ENCODE peak calls at places on chromosomes 5 and 9, in six cellular contexts. One of them, this sample, is unnamed.

GRCh38 chr9:78567693-78568092 is 270.8 kb downstream of the PSAT1 start:
- DNase-seq in endodermal cell: no peak
- DNase-seq in PC-3: no peak
- DNase-seq in brain microvascular endothelial cell: peak; percentile 12
- DNase-seq in gastrocnemius medialis: no peak
- DNase-seq in uterus: no peak
- DNase-seq in this sample: no peak

GRCh38 chr9:128644452-128644851 is 12.2 kb downstream of the DYNC2I2 start:
- DNase-seq in endodermal cell: no peak
- DNase-seq in PC-3: no peak
- DNase-seq in brain microvascular endothelial cell: no peak
- DNase-seq in gastrocnemius medialis: no peak
- DNase-seq in uterus: no peak
- DNase-seq in this sample: no peak

GRCh38 chr5:80860934-80861613 is 99.1 kb upstream of the RASGRF2 start:
- DNase-seq in endodermal cell: no peak
- DNase-seq in PC-3: no peak
- DNase-seq in brain microvascular endothelial cell: peak; percentile 54
- DNase-seq in gastrocnemius medialis: no peak
- DNase-seq in uterus: no peak
- DNase-seq in this sample: no peak

GRCh38 chr5:62372600-62372999 is 31.1 kb downstream of the DIMT1 start:
- DNase-seq in endodermal cell: no peak
- DNase-seq in PC-3: no peak
- DNase-seq in brain microvascular endothelial cell: no peak
- DNase-seq in gastrocnemius medialis: no peak
- DNase-seq in uterus: no peak
- DNase-seq in this sample: no peak

GRCh38 chr9:38437193-38437823 is 13.1 kb upstream of the IGFBPL1 start:
- DNase-seq in endodermal cell: no peak
- DNase-seq in PC-3: peak; percentile 84
- DNase-seq in brain microvascular endothelial cell: peak; percentile 32
- DNase-seq in gastrocnemius medialis: no peak
- DNase-seq in uterus: no peak
- DNase-seq in this sample: no peak

GRCh38 chr9:36935768-36936497 is 98.1 kb downstream of the PAX5 start:
- DNase-seq in endodermal cell: peak; percentile 41
- DNase-seq in PC-3: no peak
- DNase-seq in brain microvascular endothelial cell: no peak
- DNase-seq in gastrocnemius medialis: no peak
- DNase-seq in uterus: no peak
- DNase-seq in this sample: no peak

GRCh38 chr9:35903049-35903448 is 3.0 kb upstream of the HRCT1 start:
- DNase-seq in endodermal cell: peak; percentile 59
- DNase-seq in PC-3: peak; percentile 68
- DNase-seq in brain microvascular endothelial cell: peak; percentile 33
- DNase-seq in gastrocnemius medialis: no peak
- DNase-seq in uterus: no peak
- DNase-seq in this sample: no peak

GRCh38 chr5:109485030-109485429 is 75.3 kb upstream of the PJA2 start:
- DNase-seq in endodermal cell: no peak
- DNase-seq in PC-3: no peak
- DNase-seq in brain microvascular endothelial cell: peak; percentile 2
- DNase-seq in gastrocnemius medialis: peak; percentile 19
- DNase-seq in uterus: peak; percentile 34
- DNase-seq in this sample: no peak

GRCh38 chr5:126503602-126504104 is 80.4 kb downstream of the GRAMD2B start:
- DNase-seq in endodermal cell: no peak
- DNase-seq in PC-3: no peak
- DNase-seq in brain microvascular endothelial cell: peak; percentile 45
- DNase-seq in gastrocnemius medialis: peak; percentile 46
- DNase-seq in uterus: peak; percentile 66
- DNase-seq in this sample: no peak

GRCh38 chr9:76161546-76161945 is 232.7 kb downstream of the RFK start:
- DNase-seq in endodermal cell: peak; percentile 45
- DNase-seq in PC-3: no peak
- DNase-seq in brain microvascular endothelial cell: peak; percentile 76
- DNase-seq in gastrocnemius medialis: no peak
- DNase-seq in uterus: peak; percentile 49
- DNase-seq in this sample: no peak

GRCh38 chr5:73381587-73382411 is 66.8 kb downstream of the FOXD1 start:
- DNase-seq in endodermal cell: peak; percentile 55
- DNase-seq in PC-3: no peak
- DNase-seq in brain microvascular endothelial cell: no peak
- DNase-seq in gastrocnemius medialis: no peak
- DNase-seq in uterus: no peak
- DNase-seq in this sample: no peak

DNA sequence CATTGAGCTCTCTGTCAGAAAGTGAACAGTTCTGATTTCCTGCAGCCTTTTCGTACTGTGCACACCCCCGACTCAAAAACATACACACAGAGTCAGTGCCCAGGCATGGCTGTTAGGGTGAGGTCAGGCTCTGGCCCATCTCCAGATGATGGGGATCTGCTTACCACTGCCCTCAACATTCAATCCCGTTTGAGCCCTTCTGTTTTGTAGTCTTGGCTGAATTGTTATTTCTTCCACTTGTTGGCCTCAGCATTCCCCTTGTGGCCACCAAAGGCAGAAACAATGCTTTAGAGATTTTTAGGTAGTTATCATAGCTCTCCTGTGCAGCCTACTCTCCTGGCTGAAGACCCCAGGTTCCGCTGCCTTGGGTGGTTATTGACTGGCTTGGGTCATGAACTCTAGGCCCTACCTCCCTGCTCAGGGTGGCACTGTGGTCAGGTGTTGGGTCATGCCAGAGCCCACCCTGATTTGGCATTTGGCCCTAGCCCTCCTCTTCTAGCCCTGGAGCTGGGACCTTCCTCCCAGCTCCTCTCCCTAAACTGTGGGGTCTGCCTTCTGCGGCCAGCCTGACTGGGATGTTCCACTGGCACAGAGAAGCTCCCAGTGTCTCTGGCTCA is 7.8 kb upstream of the MYOZ3 start:
- DNase-seq in endodermal cell: peak; percentile 46
- DNase-seq in PC-3: peak; percentile 19
- DNase-seq in brain microvascular endothelial cell: no peak
- DNase-seq in gastrocnemius medialis: no peak
- DNase-seq in uterus: no peak
- DNase-seq in this sample: no peak
- H3K27ac ChIP-seq in endodermal cell: no peak overlapping the region
- H3K27ac ChIP-seq in PC-3: no peak overlapping the region
- H3K27ac ChIP-seq in brain microvascular endothelial cell: no peak overlapping the region
- H3K27ac ChIP-seq in gastrocnemius medialis: peak overlapping the region; percentile 96
- H3K27ac ChIP-seq in uterus: peak overlapping the region; percentile 34
- H3K27ac ChIP-seq in this sample: no peak overlapping the region

GRCh38 chr9:99106044-99106375 is 1.1 kb downstream of the TGFBR1 start:
- DNase-seq in endodermal cell: no peak
- DNase-seq in PC-3: peak; percentile 10
- DNase-seq in brain microvascular endothelial cell: no peak
- DNase-seq in gastrocnemius medialis: no peak
- DNase-seq in uterus: no peak
- DNase-seq in this sample: no peak

GRCh38 chr9:99105152-99106043 is 485 bp downstream of the TGFBR1 start:
- DNase-seq in endodermal cell: peak; percentile 85
- DNase-seq in PC-3: peak; percentile 50
- DNase-seq in brain microvascular endothelial cell: peak; percentile 71
- DNase-seq in gastrocnemius medialis: peak; percentile 62
- DNase-seq in uterus: peak; percentile 65
- DNase-seq in this sample: peak; percentile 81

GRCh38 chr9:99103505-99103904 is 1.4 kb upstream of the TGFBR1 start:
- DNase-seq in endodermal cell: peak; percentile 60
- DNase-seq in PC-3: no peak
- DNase-seq in brain microvascular endothelial cell: no peak
- DNase-seq in gastrocnemius medialis: no peak
- DNase-seq in uterus: peak; percentile 30
- DNase-seq in this sample: no peak

GRCh38 chr9:99103909-99104458 is 929 bp upstream of the TGFBR1 start:
- DNase-seq in endodermal cell: no peak
- DNase-seq in PC-3: peak; percentile 18
- DNase-seq in brain microvascular endothelial cell: peak; percentile 18
- DNase-seq in gastrocnemius medialis: no peak
- DNase-seq in uterus: peak; percentile 55
- DNase-seq in this sample: no peak

GRCh38 chr9:99104459-99105151 is at the start of gene TGFBR1:
- DNase-seq in endodermal cell: peak; percentile 98
- DNase-seq in PC-3: peak; percentile 88
- DNase-seq in brain microvascular endothelial cell: peak; percentile 82
- DNase-seq in gastrocnemius medialis: peak; percentile 87
- DNase-seq in uterus: peak; percentile 90
- DNase-seq in this sample: peak; percentile 93
- TF ChIP-seq CTCF in endodermal cell: peak; percentile 35
- TF ChIP-seq CTCF in PC-3: no peak
- TF ChIP-seq CTCF in brain microvascular endothelial cell: peak; percentile 7
- TF ChIP-seq CTCF in gastrocnemius medialis: no peak
- TF ChIP-seq CTCF in uterus: no peak
- TF ChIP-seq CTCF in this sample: no peak

DNA sequence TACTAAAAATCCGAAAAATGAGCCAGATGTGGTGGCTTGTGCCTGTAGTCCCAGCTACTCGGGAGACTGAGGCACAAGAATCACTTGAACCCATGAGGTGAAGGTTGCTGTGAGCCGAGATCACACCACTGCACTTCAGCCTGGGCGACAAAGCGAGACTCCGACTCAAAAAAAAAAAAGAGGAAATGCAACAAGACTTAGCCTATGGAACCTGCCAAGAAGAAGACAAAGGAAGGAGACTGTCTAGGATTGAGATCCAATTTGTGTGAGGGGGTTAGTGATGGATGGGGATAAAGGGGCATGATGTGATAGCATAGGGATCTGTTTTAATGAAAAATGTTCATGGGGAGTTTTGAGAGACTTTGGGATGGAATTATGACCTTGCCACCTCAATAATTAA is 72.9 kb downstream of the RAB24 start:
- DNase-seq in endodermal cell: no peak
- DNase-seq in PC-3: no peak
- DNase-seq in brain microvascular endothelial cell: no peak
- DNase-seq in gastrocnemius medialis: no peak
- DNase-seq in uterus: no peak
- DNase-seq in this sample: no peak
- H3K27ac ChIP-seq in endodermal cell: no peak overlapping the region
- H3K27ac ChIP-seq in PC-3: no peak overlapping the region
- H3K27ac ChIP-seq in brain microvascular endothelial cell: no peak overlapping the region
- H3K27ac ChIP-seq in gastrocnemius medialis: no peak overlapping the region
- H3K27ac ChIP-seq in uterus: no peak overlapping the region
- H3K27ac ChIP-seq in this sample: no peak overlapping the region

GRCh38 chr5:14286574-14287399 is 143.6 kb downstream of the TRIO start:
- DNase-seq in endodermal cell: no peak
- DNase-seq in PC-3: no peak
- DNase-seq in brain microvascular endothelial cell: no peak
- DNase-seq in gastrocnemius medialis: peak; percentile 63
- DNase-seq in uterus: no peak
- DNase-seq in this sample: no peak
- TF ChIP-seq CTCF in endodermal cell: no peak
- TF ChIP-seq CTCF in PC-3: no peak
- TF ChIP-seq CTCF in brain microvascular endothelial cell: no peak
- TF ChIP-seq CTCF in gastrocnemius medialis: no peak
- TF ChIP-seq CTCF in uterus: no peak
- TF ChIP-seq CTCF in this sample: no peak

DNA sequence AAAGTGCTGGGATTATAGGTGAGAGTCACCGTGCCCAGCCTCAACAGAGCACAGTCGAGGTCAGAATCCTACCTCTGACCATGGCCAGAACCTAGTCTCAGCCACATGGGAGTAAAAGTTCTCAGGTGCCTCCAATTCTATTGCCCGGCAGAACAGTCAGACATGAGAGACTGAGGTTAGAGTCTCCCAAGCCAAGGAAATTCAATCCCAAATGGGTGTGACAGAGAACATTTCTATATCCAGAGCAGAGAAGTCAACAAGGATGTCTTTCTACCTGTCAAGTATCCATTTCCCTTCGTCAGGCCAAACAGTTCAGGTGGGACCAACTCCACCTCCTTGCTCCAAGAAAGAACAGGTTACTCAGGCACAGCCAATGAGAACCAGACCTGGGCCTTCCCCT is 10.5 kb downstream of the ANXA6 start:
- DNase-seq in endodermal cell: no peak
- DNase-seq in PC-3: no peak
- DNase-seq in brain microvascular endothelial cell: no peak
- DNase-seq in gastrocnemius medialis: peak; percentile 43
- DNase-seq in uterus: no peak
- DNase-seq in this sample: no peak
- H3K27ac ChIP-seq in endodermal cell: no peak overlapping the region
- H3K27ac ChIP-seq in PC-3: no peak overlapping the region
- H3K27ac ChIP-seq in brain microvascular endothelial cell: no peak overlapping the region
- H3K27ac ChIP-seq in gastrocnemius medialis: peak overlapping the region; percentile 43
- H3K27ac ChIP-seq in uterus: no peak overlapping the region
- H3K27ac ChIP-seq in this sample: no peak overlapping the region

DNA sequence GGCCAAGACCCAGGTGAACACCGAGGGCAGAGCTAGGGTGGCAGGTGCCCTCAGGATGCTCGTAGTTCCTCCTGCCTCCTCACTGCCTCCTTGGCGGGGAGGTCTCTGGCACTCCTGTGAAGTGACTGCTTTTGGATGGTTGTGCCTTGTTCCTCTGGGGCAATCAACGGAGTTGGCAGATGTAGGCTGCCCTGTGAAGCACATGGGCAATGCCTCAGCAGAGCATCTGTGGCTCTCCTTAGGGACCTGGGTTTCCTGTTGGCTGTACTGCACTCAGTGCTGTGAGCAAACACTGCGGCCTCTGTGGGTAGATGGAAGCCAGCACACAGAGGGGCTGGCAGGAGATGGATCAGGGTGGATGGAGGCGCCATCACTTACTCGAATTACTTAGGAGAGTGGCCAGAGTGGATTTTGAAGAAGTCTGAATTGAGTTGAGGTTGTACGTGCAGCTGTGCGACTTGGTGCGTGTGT is 71.4 kb upstream of the COL5A1 start:
- DNase-seq in endodermal cell: peak; percentile 27
- DNase-seq in PC-3: no peak
- DNase-seq in brain microvascular endothelial cell: no peak
- DNase-seq in gastrocnemius medialis: no peak
- DNase-seq in uterus: peak; percentile 5
- DNase-seq in this sample: no peak
- TF ChIP-seq CTCF in endodermal cell: no peak
- TF ChIP-seq CTCF in PC-3: no peak
- TF ChIP-seq CTCF in brain microvascular endothelial cell: no peak
- TF ChIP-seq CTCF in gastrocnemius medialis: no peak
- TF ChIP-seq CTCF in uterus: no peak
- TF ChIP-seq CTCF in this sample: no peak